ENCODE peak calls at places on chromosomes 11 and 22, in seven cellular contexts. One of them, this sample, is unnamed. For H3K4me1, the result is how much of the 10 kb centered on the place peaks cover.

GRCh38 chr22:41984006-41984405 is 14.6 kb upstream of the WBP2NL start:
- DNase-seq in IMR-90: no peak
- DNase-seq in suprapubic skin: no peak
- DNase-seq in effector memory CD4-positive, alpha-beta T cell: no peak
- DNase-seq in left ventricle myocardium inferior: no peak
- DNase-seq in HCT116: no peak
- DNase-seq in CD8-positive, alpha-beta T cell: no peak
- DNase-seq in this sample: no peak

GRCh38 chr11:64429970-64430369 is 71.0 kb downstream of the RPS6KA4 start:
- DNase-seq in effector memory CD4-positive, alpha-beta T cell: no peak
- DNase-seq in suprapubic skin: no peak
- DNase-seq in IMR-90: no peak
- DNase-seq in CD8-positive, alpha-beta T cell: no peak
- DNase-seq in left ventricle myocardium inferior: no peak
- DNase-seq in HCT116: no peak
- DNase-seq in this sample: no peak

GRCh38 chr11:17634776-17635550 is 84.4 kb upstream of the MYOD1 start:
- DNase-seq in left ventricle myocardium inferior: no peak
- DNase-seq in effector memory CD4-positive, alpha-beta T cell: no peak
- DNase-seq in HCT116: no peak
- DNase-seq in suprapubic skin: peak
- DNase-seq in IMR-90: no peak
- DNase-seq in CD8-positive, alpha-beta T cell: no peak
- DNase-seq in this sample: no peak

GRCh38 chr11:2575611-2576051 is 124.2 kb downstream of the KCNQ1OT1 start:
- DNase-seq in suprapubic skin: peak
- DNase-seq in CD8-positive, alpha-beta T cell: no peak
- DNase-seq in left ventricle myocardium inferior: peak
- DNase-seq in effector memory CD4-positive, alpha-beta T cell: no peak
- DNase-seq in HCT116: no peak
- DNase-seq in IMR-90: no peak
- DNase-seq in this sample: no peak

GRCh38 chr11:112793416-112793815 is 167.8 kb upstream of the NCAM1 start:
- DNase-seq in HCT116: no peak
- DNase-seq in IMR-90: no peak
- DNase-seq in effector memory CD4-positive, alpha-beta T cell: no peak
- DNase-seq in suprapubic skin: no peak
- DNase-seq in CD8-positive, alpha-beta T cell: no peak
- DNase-seq in left ventricle myocardium inferior: no peak
- DNase-seq in this sample: no peak

GRCh38 chr11:88704505-88704904 is 361.3 kb downstream of the GRM5 start:
- DNase-seq in IMR-90: peak
- DNase-seq in left ventricle myocardium inferior: no peak
- DNase-seq in suprapubic skin: no peak
- DNase-seq in effector memory CD4-positive, alpha-beta T cell: no peak
- DNase-seq in HCT116: no peak
- DNase-seq in CD8-positive, alpha-beta T cell: no peak
- DNase-seq in this sample: no peak

GRCh38 chr11:113141010-113141409 is 173.4 kb upstream of the TTC12 start:
- DNase-seq in left ventricle myocardium inferior: no peak
- DNase-seq in suprapubic skin: no peak
- DNase-seq in effector memory CD4-positive, alpha-beta T cell: no peak
- DNase-seq in IMR-90: no peak
- DNase-seq in HCT116: no peak
- DNase-seq in CD8-positive, alpha-beta T cell: no peak
- DNase-seq in this sample: no peak

GRCh38 chr11:47924184-47924671 is 56.1 kb upstream of the PTPRJ start:
- DNase-seq in effector memory CD4-positive, alpha-beta T cell: no peak
- DNase-seq in CD8-positive, alpha-beta T cell: no peak
- DNase-seq in suprapubic skin: no peak
- DNase-seq in HCT116: peak
- DNase-seq in left ventricle myocardium inferior: no peak
- DNase-seq in IMR-90: peak
- DNase-seq in this sample: no peak

GRCh38 chr11:110896358-110896757 is 184.1 kb upstream of the ARHGAP20 start:
- DNase-seq in suprapubic skin: no peak
- DNase-seq in IMR-90: peak
- DNase-seq in left ventricle myocardium inferior: no peak
- DNase-seq in effector memory CD4-positive, alpha-beta T cell: no peak
- DNase-seq in CD8-positive, alpha-beta T cell: no peak
- DNase-seq in HCT116: no peak
- DNase-seq in this sample: no peak

GRCh38 chr11:111329306-111330204 is 31.2 kb downstream of the POU2AF3 start:
- DNase-seq in CD8-positive, alpha-beta T cell: no peak
- DNase-seq in effector memory CD4-positive, alpha-beta T cell: no peak
- DNase-seq in suprapubic skin: no peak
- DNase-seq in IMR-90: no peak
- DNase-seq in left ventricle myocardium inferior: peak
- DNase-seq in HCT116: no peak
- DNase-seq in this sample: no peak

GRCh38 chr11:44130751-44131150 is 35.3 kb downstream of the EXT2 start:
- DNase-seq in CD8-positive, alpha-beta T cell: no peak
- DNase-seq in HCT116: no peak
- DNase-seq in effector memory CD4-positive, alpha-beta T cell: no peak
- DNase-seq in left ventricle myocardium inferior: no peak
- DNase-seq in suprapubic skin: no peak
- DNase-seq in IMR-90: no peak
- DNase-seq in this sample: no peak

GRCh38 chr11:44136176-44136945 is 40.9 kb downstream of the EXT2 start:
- DNase-seq in IMR-90: no peak
- DNase-seq in effector memory CD4-positive, alpha-beta T cell: no peak
- DNase-seq in suprapubic skin: no peak
- DNase-seq in left ventricle myocardium inferior: no peak
- DNase-seq in CD8-positive, alpha-beta T cell: no peak
- DNase-seq in HCT116: no peak
- DNase-seq in this sample: no peak

GRCh38 chr11:44128729-44129128 is 33.3 kb downstream of the EXT2 start:
- DNase-seq in CD8-positive, alpha-beta T cell: no peak
- DNase-seq in effector memory CD4-positive, alpha-beta T cell: no peak
- DNase-seq in IMR-90: no peak
- DNase-seq in left ventricle myocardium inferior: no peak
- DNase-seq in HCT116: no peak
- DNase-seq in suprapubic skin: no peak
- DNase-seq in this sample: no peak

GRCh38 chr11:44134625-44135024 is 39.1 kb downstream of the EXT2 start:
- DNase-seq in IMR-90: no peak
- DNase-seq in CD8-positive, alpha-beta T cell: no peak
- DNase-seq in suprapubic skin: no peak
- DNase-seq in HCT116: no peak
- DNase-seq in effector memory CD4-positive, alpha-beta T cell: no peak
- DNase-seq in left ventricle myocardium inferior: no peak
- DNase-seq in this sample: no peak

DNA sequence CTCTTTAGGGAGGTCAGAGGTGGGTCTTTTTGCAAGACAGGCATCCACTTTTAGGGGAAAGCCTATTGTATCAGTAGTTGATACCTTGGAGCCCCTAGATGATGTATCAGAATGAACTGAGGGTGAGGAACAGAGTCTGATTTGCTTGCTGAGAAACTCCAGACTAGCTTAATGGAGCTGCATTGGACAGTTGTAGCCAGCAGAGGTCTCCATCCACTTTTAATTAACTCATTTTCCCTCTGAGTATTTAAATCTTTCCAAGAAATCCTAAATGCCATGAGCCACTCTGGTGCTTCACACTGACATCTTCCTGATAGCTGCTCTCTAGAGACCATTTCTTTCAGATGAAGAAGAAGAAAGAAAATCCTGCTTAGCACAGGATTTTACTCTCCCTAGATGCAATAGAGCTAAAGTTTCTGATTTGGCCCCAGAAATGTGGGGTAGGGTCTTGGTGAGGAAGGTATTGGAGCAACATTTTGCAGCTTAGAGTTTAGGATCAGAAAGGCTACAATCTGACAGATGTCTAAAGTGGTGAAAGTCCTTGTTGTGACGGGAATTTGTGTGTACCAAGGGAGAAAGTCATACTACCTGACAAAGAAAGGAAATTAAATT is 38.0 kb downstream of the EXT2 start:
- DNase-seq in CD8-positive, alpha-beta T cell: no peak
- DNase-seq in left ventricle myocardium inferior: no peak
- DNase-seq in IMR-90: peak
- DNase-seq in HCT116: no peak
- DNase-seq in suprapubic skin: no peak
- DNase-seq in effector memory CD4-positive, alpha-beta T cell: no peak
- DNase-seq in this sample: no peak
- H3K27ac ChIP-seq in CD8-positive, alpha-beta T cell: no peak
- H3K27ac ChIP-seq in left ventricle myocardium inferior: no peak
- H3K27ac ChIP-seq in IMR-90: no peak
- H3K27ac ChIP-seq in HCT116: no peak
- H3K27ac ChIP-seq in suprapubic skin: no peak
- H3K27ac ChIP-seq in effector memory CD4-positive, alpha-beta T cell: no peak
- H3K27ac ChIP-seq in this sample: no peak

GRCh38 chr22:45608763-45609180 is 62.9 kb upstream of the ATXN10 start:
- DNase-seq in effector memory CD4-positive, alpha-beta T cell: peak
- DNase-seq in IMR-90: peak
- DNase-seq in HCT116: peak
- DNase-seq in suprapubic skin: no peak
- DNase-seq in CD8-positive, alpha-beta T cell: no peak
- DNase-seq in left ventricle myocardium inferior: no peak
- DNase-seq in this sample: no peak
- H3K4me1 ChIP-seq in effector memory CD4-positive, alpha-beta T cell: under half
- H3K4me1 ChIP-seq in IMR-90: under half
- H3K4me1 ChIP-seq in HCT116: half or more
- H3K4me1 ChIP-seq in suprapubic skin: under half
- H3K4me1 ChIP-seq in CD8-positive, alpha-beta T cell: under half
- H3K4me1 ChIP-seq in left ventricle myocardium inferior: under half
- H3K4me1 ChIP-seq in this sample: under half

DNA sequence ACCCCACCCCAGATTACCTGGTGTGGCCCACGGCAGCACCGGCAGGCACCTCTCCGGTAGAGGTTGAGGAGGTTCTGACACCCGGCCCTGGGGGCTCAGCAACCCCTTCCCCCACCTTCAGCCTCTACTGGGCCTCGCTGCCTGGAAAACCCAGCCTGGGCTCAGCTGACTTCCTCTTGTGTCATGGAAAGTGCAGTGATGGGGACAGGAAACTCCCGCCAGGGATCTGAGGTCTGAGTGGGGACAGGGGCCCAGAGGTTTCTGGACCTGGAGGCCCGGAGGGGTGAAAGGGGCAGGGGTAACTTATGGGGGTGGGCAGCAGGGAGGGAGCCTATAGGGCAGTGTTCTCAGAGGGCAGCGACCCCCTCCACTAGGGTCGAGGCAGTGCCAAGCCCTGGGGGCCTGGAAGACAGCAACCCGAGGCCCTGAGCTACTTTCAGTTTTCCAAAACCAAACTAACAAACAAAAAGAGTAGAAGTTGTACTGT is 10.0 kb upstream of the CD5 start:
- DNase-seq in suprapubic skin: no peak
- DNase-seq in effector memory CD4-positive, alpha-beta T cell: peak
- DNase-seq in HCT116: no peak
- DNase-seq in left ventricle myocardium inferior: no peak
- DNase-seq in IMR-90: no peak
- DNase-seq in CD8-positive, alpha-beta T cell: no peak
- DNase-seq in this sample: no peak
- H3K4me3 ChIP-seq in suprapubic skin: no peak
- H3K4me3 ChIP-seq in effector memory CD4-positive, alpha-beta T cell: peak
- H3K4me3 ChIP-seq in HCT116: no peak
- H3K4me3 ChIP-seq in left ventricle myocardium inferior: no peak
- H3K4me3 ChIP-seq in IMR-90: no peak
- H3K4me3 ChIP-seq in CD8-positive, alpha-beta T cell: peak
- H3K4me3 ChIP-seq in this sample: no peak

DNA sequence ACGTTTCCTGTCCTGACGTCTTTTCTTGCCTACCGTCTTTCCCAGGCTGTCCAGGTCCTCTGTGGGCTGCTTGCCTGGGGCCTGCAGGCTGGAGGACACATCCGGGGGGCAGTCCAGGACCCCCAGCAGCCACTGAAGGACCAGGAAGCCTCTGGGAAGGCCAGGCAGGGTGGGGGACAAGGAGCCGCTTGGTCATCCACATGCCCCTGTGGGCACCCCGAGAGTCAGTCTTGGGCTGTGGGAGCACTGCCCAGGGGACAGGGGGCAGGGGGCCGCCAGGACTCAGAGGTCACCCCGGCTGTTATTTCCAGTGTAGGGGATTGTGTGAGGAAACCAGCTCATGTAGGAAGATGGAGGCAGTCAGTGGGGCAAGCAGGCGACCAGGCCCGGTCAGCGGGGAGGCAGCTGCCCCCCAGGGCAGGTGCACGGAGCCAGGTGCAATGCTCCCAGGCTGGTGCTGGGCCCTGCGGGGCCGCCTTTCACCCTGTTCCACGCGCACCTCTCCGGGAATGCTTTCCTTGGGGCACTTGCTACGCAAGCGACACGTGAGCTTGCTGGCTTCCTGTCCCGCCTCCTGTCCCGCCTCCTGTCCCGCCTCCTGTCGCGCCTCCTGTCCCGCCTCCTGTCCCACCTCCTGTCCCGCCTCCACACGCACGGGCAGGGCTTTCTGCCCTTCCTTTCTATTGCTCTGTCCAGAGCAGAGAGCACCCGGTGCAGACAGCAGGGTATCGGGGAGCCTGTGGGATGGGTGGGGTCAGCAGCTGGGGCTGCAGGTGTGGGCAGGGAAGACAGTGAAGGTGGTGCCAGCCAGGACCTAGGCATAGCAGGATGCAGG is 39.5 kb downstream of the MUC5B start:
- DNase-seq in HCT116: peak
- DNase-seq in effector memory CD4-positive, alpha-beta T cell: peak
- DNase-seq in suprapubic skin: peak
- DNase-seq in IMR-90: peak
- DNase-seq in left ventricle myocardium inferior: peak
- DNase-seq in CD8-positive, alpha-beta T cell: peak
- DNase-seq in this sample: peak
- H3K27ac ChIP-seq in HCT116: peak
- H3K27ac ChIP-seq in effector memory CD4-positive, alpha-beta T cell: peak
- H3K27ac ChIP-seq in suprapubic skin: peak
- H3K27ac ChIP-seq in IMR-90: peak
- H3K27ac ChIP-seq in left ventricle myocardium inferior: peak
- H3K27ac ChIP-seq in CD8-positive, alpha-beta T cell: peak
- H3K27ac ChIP-seq in this sample: peak

This sample was measured in right atrium auricular region.